ENCODE peak calls at places on chromosomes 6 and 20, in six cellular contexts. J is vagina, I is sigmoid colon, E is H1, V is breast epithelium, D is Panc1. C is an unnamed sample.

GRCh38 chr20:61251529-61252393 is at the start of gene CDH4:
- DNase-seq in J (no peak), D (no peak), V (no peak), E (no peak), I (no peak), C (no peak)

GRCh38 chr20:23350855-23351838 is 556 bp downstream of the NXT1 start:
- DNase-seq in I (peak), J (peak), E (no peak), D (no peak), V (peak), C (peak)

GRCh38 chr20:49868538-49868937 is 46.8 kb downstream of the SPATA2 start:
- DNase-seq in V (no peak), E (no peak), J (no peak), I (no peak), D (no peak), C (peak)

GRCh38 chr6:5103250-5103649 is 18.1 kb downstream of the PPP1R3G start:
- DNase-seq in I (no peak), E (no peak), J (no peak), V (no peak), D (no peak), C (no peak)

GRCh38 chr6:30127238-30128093 is 8.5 kb upstream of the TRIM40 start:
- DNase-seq in I (no peak), E (no peak), V (no peak), D (no peak), J (no peak), C (no peak)

GRCh38 chr6:49892280-49892679 is 25.9 kb upstream of the CRISP1 start:
- DNase-seq in D (no peak), E (no peak), I (no peak), V (no peak), J (no peak), C (no peak)

GRCh38 chr6:129446272-129446851 is 263.6 kb downstream of the ARHGAP18 start:
- DNase-seq in I (no peak), D (no peak), E (no peak), V (no peak), J (no peak), C (no peak)

GRCh38 chr6:115932481-115932880 is 128.2 kb downstream of the FRK start:
- DNase-seq in V (no peak), J (no peak), I (no peak), D (no peak), E (no peak), C (no peak)

GRCh38 chr20:22567944-22568871 is 16.2 kb downstream of the FOXA2 start:
- DNase-seq in I (no peak), V (no peak), J (no peak), E (no peak), D (no peak), C (no peak)

GRCh38 chr6:135144678-135145508 is 36.2 kb upstream of the MYB start:
- DNase-seq in E (no peak), V (no peak), J (no peak), D (no peak), I (no peak), C (no peak)

GRCh38 chr6:7911345-7911725 is 747 bp upstream of the TXNDC5 start:
- DNase-seq in D (no peak), E (no peak), V (no peak), I (no peak), J (no peak), C (no peak)

GRCh38 chr6:120648713-120649112 is 685.6 kb downstream of the TBC1D32 start:
- DNase-seq in D (no peak), V (no peak), I (no peak), E (no peak), J (no peak), C (no peak)

GRCh38 chr20:57024849-57025248 is 241.6 kb downstream of the BMP7 start:
- DNase-seq in V (no peak), D (no peak), E (no peak), I (no peak), J (no peak), C (no peak)

GRCh38 chr20:57020364-57020763 is 246.1 kb downstream of the BMP7 start:
- DNase-seq in E (no peak), V (no peak), D (no peak), J (no peak), I (no peak), C (no peak)

GRCh38 chr20:57023007-57023406 is 243.4 kb downstream of the BMP7 start:
- DNase-seq in D (no peak), E (no peak), I (no peak), V (no peak), J (no peak), C (no peak)

GRCh38 chr20:57023997-57024396 is 242.4 kb downstream of the BMP7 start:
- DNase-seq in E (no peak), V (no peak), D (no peak), J (no peak), I (no peak), C (no peak)

DNA sequence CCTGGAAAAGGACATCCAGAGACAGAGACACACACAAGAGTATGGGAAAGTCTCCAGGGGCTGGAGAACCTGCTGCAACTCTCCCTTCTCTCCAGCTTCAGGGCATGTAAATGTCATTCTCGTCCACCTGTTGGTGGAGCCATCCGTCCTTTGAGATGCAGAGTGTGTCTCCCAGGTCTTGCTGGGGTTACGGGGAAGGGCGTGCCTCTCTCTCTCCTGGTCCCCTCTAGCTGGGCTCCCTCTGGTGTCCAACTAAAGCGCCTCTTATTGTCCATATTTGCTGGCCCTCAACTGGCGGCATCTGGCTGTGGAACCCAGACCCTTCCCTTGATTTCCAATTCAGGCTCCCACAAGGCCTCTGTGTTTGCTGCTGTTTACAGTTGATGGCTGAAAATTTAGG is 244.1 kb downstream of the BMP7 start:
- DNase-seq in I (no peak), E (peak), V (no peak), J (no peak), D (no peak), C (no peak)
- TF ChIP-seq CTCF in I (no peak), E (peak), V (no peak), J (no peak), D (peak), C (no peak)

DNA sequence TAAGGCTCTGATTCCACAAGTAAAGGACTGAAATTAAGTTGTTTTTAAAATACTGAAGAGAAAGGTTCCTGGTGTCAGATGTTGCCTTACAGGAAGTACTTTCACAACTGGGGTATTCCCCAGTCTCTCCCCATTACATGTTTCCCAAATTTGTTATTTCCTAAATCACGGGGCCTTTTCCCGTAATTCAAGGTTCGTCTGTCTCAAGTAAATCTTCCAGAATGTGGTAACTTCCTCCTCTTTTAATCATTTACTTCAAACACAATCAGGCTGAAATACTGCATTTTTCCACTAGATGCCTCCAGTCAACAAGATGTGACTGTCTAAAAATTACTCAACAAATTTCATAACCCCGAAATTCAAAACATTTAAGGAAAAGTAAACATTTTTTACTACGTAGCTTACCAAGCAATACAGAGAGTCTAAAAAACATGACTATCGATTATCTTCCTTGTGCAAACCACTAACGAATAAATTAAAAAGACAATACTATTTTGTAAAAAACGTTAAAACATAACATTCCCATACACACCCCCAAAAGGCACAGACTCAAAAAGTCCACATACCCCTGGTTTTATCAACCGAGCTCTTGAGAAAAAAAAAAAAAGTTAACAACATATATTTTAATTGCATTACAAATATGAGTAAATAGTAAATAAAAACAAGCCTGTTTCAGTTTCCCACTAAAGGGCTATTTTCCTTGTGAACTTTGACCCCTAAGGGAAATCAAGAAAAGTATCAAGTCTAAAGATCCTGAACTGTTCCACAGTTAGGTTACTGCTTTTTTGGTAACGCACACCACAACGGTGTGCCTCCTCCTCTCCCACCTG is 1.7 kb downstream of the SOD2 start:
- DNase-seq in J (no peak), I (no peak), E (no peak), V (no peak), D (peak), C (no peak)
- TF ChIP-seq POLR2AphosphoS5 in J (peak), I (peak), E (no peak), V (peak), D (no peak), C (no peak)

DNA sequence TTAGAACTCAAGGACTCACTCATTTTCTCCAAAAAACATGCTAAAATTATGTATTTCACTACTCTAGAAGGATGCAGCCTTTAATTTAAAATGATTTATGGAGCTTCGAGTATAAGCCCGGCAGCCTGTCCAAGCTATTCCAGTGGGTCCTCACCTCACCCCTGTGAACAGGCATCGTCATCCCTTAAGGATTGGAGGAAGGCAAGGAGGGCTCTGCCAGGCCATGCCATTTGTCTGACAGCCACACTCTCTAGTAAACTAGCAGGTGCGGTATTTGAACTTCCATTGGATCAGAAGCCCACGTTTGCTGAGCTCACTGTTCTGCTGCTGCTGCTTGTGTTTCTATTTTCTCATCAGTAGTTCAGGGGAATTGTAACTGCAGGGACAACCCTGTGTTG is 39.8 kb upstream of the NAA20 start:
- DNase-seq in V (no peak), I (no peak), J (no peak), E (no peak), D (no peak), C (no peak)
- H3K4me3 ChIP-seq in V (peak), I (peak), J (peak), E (no peak), D (peak), C (no peak)

DNA sequence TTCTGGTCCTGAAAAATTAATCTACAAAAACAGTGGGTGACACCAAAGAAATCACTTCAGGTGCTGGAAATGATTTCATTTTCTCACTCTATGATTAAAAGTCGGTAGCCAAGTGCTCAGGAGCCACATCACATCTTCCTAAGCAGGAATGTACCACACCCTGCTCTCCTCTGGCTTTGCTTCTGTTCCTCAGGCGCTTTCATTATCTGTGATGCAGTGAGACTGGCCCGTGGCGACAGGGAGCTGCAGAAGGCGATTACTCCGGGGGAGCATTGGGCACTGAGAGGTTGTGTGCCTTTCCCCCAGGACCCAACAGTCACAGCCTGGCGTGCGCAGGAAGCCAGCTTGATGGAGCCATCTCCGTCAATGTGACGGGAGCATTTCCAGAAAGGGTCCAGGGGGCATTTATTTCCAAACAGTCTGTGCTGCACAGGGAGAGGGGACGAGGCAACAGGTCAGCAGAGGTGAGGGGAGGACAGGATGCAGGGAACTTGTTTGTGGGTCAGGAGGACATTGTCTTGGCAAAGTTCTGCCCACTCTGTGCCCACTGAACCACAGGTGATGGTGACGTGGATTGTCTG is 5.6 kb upstream of the ZNF831 start:
- DNase-seq in J (peak), D (no peak), E (no peak), I (no peak), V (no peak), C (no peak)
- TF ChIP-seq CTCF in J (no peak), D (no peak), E (no peak), I (no peak), V (no peak), C (no peak)

GRCh38 chr6:34877869-34878485 is 9.9 kb downstream of the TAF11 start:
- DNase-seq in E (no peak), I (no peak), V (no peak), J (no peak), D (no peak), C (no peak)
- TF ChIP-seq POLR2AphosphoS5 in E (no peak), I (no peak), V (no peak), J (no peak), D (no peak), C (no peak)

GRCh38 chr6:110812719-110813118 is 2.5 kb downstream of the CDK19 start:
- DNase-seq in E (no peak), V (no peak), D (no peak), J (no peak), I (no peak), C (no peak)

GRCh38 chr6:110813813-110814487 is 1.3 kb downstream of the CDK19 start:
- DNase-seq in I (no peak), E (no peak), D (no peak), V (no peak), J (no peak), C (no peak)

GRCh38 chr6:110814488-110815259 is 595 bp downstream of the CDK19 start:
- DNase-seq in D (no peak), E (no peak), V (peak), J (no peak), I (peak), C (peak)

GRCh38 chr6:110815260-110816109 is at the start of gene CDK19:
- DNase-seq in E (peak), J (peak), D (peak), V (peak), I (peak), C (peak)

DNA sequence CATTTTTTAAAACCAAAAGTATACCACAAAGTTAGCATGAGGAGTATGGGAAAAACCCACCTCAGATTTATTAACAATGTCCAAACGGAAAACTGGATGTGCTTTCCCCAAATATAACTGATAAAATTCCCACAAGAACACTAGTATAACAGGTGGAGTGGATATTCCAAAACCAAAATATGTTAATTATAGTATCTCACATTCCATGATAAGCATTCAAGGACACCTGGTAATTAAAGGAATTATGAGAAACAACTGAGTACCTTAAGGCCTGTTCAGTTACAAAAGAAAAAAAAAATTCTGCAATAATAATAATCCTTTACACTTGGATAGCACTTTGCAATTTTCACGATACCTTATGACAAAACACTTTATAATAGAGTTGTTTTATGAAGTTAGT is 1.9 kb downstream of the CDK19 start:
- DNase-seq in E (no peak), I (no peak), V (no peak), D (no peak), J (no peak), C (no peak)
- H3K4me3 ChIP-seq in E (peak), I (no peak), V (no peak), D (peak), J (peak), C (no peak)

GRCh38 chr6:75748743-75749538 is at the start of gene MYO6:
- DNase-seq in D (no peak), E (peak), I (peak), J (no peak), V (peak), C (peak)
- TF ChIP-seq CTCF in D (no peak), E (no peak), I (no peak), J (no peak), V (no peak), C (no peak)

GRCh38 chr6:35427435-35427834 is 24.7 kb upstream of the FANCE start:
- DNase-seq in J (no peak), D (no peak), I (no peak), V (no peak), E (no peak), C (no peak)
- TF ChIP-seq POLR2AphosphoS5 in J (no peak), D (no peak), I (no peak), V (no peak), E (no peak), C (no peak)

GRCh38 chr6:28090902-28091586 is 10.7 kb downstream of the ZNF165 start:
- DNase-seq in J (no peak), E (no peak), V (no peak), D (no peak), I (no peak), C (no peak)
- H3K4me3 ChIP-seq in J (peak), E (no peak), V (peak), D (no peak), I (peak), C (no peak)